ENCODE peak calls at places on chromosomes 5 and 9, in four cellular contexts. One of them, this sample, is unnamed. For H3K4me1, the result is how much of the 10 kb centered on the place peaks cover.

GRCh38 chr5:14723648-14724231 is 59.2 kb downstream of the OTULIN start:
- ATAC-seq in GM12878: peak
- ATAC-seq in HCT116: no peak
- ATAC-seq in K562: no peak
- ATAC-seq in this sample: no peak

GRCh38 chr5:39005566-39006232 is 68.5 kb downstream of the RICTOR start:
- ATAC-seq in GM12878: peak
- ATAC-seq in HCT116: no peak
- ATAC-seq in K562: peak
- ATAC-seq in this sample: no peak

GRCh38 chr9:14347408-14348224 is 33.7 kb upstream of the NFIB start:
- ATAC-seq in GM12878: no peak
- ATAC-seq in HCT116: no peak
- ATAC-seq in K562: no peak
- ATAC-seq in this sample: peak

GRCh38 chr9:13847270-13847669 is 466.7 kb downstream of the NFIB start:
- ATAC-seq in GM12878: no peak
- ATAC-seq in HCT116: no peak
- ATAC-seq in K562: no peak
- ATAC-seq in this sample: peak

GRCh38 chr5:72949481-72949880 is 6.4 kb upstream of the FCHO2 start:
- ATAC-seq in GM12878: no peak
- ATAC-seq in HCT116: no peak
- ATAC-seq in K562: no peak
- ATAC-seq in this sample: no peak

GRCh38 chr9:85960688-85961093 is 19.7 kb downstream of the NAA35 start:
- ATAC-seq in GM12878: no peak
- ATAC-seq in HCT116: no peak
- ATAC-seq in K562: no peak
- ATAC-seq in this sample: peak

GRCh38 chr5:35092703-35093102 is 45.0 kb upstream of the AGXT2 start:
- ATAC-seq in GM12878: no peak
- ATAC-seq in HCT116: no peak
- ATAC-seq in K562: no peak
- ATAC-seq in this sample: no peak

GRCh38 chr5:22465616-22466015 is 387.5 kb downstream of the CDH12 start:
- ATAC-seq in GM12878: no peak
- ATAC-seq in HCT116: no peak
- ATAC-seq in K562: no peak
- ATAC-seq in this sample: no peak

GRCh38 chr5:1470762-1471211 is 25.5 kb upstream of the SLC6A3 start:
- ATAC-seq in GM12878: no peak
- ATAC-seq in HCT116: no peak
- ATAC-seq in K562: no peak
- ATAC-seq in this sample: no peak

GRCh38 chr5:112921833-112922817 is at the start of gene REEP5:
- ATAC-seq in GM12878: peak
- ATAC-seq in HCT116: peak
- ATAC-seq in K562: peak
- ATAC-seq in this sample: peak
- TF ChIP-seq POLR2A in GM12878: peak
- TF ChIP-seq POLR2A in HCT116: peak
- TF ChIP-seq POLR2A in K562: peak
- TF ChIP-seq POLR2A in this sample: peak

GRCh38 chr9:94919376-94920098 is 193.0 kb downstream of the AOPEP start:
- ATAC-seq in GM12878: no peak
- ATAC-seq in HCT116: peak
- ATAC-seq in K562: no peak
- ATAC-seq in this sample: no peak
- H3K4me1 ChIP-seq in GM12878: under half
- H3K4me1 ChIP-seq in HCT116: half or more
- H3K4me1 ChIP-seq in K562: under half
- H3K4me1 ChIP-seq in this sample: half or more

DNA sequence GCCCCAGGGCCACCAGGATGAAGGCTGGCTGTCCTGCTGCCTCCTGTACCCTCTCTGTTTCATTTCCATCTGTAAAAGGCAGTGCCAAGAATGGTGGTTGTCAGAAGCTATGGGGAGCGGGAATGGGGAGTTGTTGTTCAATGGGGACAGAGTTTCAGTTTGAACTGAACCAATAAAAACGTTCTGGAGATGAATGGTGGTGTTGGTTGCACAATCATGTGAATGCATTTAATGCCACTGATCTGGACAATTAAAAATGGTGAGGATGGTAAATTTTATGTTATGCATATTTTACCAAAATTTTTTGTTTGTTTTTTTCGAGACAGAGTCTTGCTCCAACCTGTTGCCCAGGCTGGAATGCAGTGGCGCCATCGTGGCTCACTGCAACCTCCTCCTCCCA is 58.1 kb downstream of the PTPDC1 start:
- ATAC-seq in GM12878: no peak
- ATAC-seq in HCT116: no peak
- ATAC-seq in K562: no peak
- ATAC-seq in this sample: no peak
- TF ChIP-seq POLR2A in GM12878: no peak
- TF ChIP-seq POLR2A in HCT116: no peak
- TF ChIP-seq POLR2A in K562: no peak
- TF ChIP-seq POLR2A in this sample: no peak

GRCh38 chr9:133812077-133812868 is 74.1 kb upstream of the SARDH start:
- ATAC-seq in GM12878: no peak
- ATAC-seq in HCT116: peak
- ATAC-seq in K562: no peak
- ATAC-seq in this sample: no peak

GRCh38 chr9:133812941-133813748 is 75.0 kb upstream of the SARDH start:
- ATAC-seq in GM12878: no peak
- ATAC-seq in HCT116: no peak
- ATAC-seq in K562: no peak
- ATAC-seq in this sample: no peak

GRCh38 chr9:133807818-133808217 is 69.7 kb upstream of the SARDH start:
- ATAC-seq in GM12878: no peak
- ATAC-seq in HCT116: no peak
- ATAC-seq in K562: no peak
- ATAC-seq in this sample: no peak

GRCh38 chr9:133809335-133809734 is 71.2 kb upstream of the SARDH start:
- ATAC-seq in GM12878: no peak
- ATAC-seq in HCT116: no peak
- ATAC-seq in K562: no peak
- ATAC-seq in this sample: no peak

DNA sequence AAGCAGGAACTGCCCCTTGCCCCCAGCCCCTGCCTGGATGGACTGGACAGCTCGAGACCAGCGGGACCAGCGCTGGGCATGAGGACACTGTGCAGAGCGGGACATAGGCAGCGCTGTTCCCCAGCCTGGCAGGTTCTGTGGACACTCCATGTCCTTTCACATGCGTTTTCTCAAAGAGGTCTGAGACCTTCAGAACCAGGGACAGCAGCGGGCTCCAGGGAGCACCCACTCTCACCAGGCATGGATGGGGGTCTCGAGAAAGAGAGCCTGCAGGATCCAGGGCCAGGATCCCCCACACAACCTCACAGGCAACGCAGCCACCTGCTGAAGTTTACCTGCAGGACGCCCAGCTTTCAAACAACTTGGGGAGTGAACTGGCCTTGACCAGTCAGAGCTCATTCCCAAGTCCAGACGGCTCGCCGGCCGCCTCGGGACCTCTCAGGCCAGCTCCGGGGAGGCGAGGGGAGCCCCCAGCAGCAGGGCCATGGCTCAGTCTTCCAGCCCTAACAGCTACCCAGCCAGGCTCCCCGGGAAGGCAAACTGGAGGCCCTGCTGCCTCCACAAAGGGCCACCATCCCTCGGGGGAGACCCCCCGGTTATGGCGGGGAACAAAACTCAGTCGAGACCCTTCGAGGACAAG is 72.5 kb upstream of the SARDH start:
- ATAC-seq in GM12878: no peak
- ATAC-seq in HCT116: no peak
- ATAC-seq in K562: no peak
- ATAC-seq in this sample: no peak
- H3K4me1 ChIP-seq in GM12878: under half
- H3K4me1 ChIP-seq in HCT116: under half
- H3K4me1 ChIP-seq in K562: under half
- H3K4me1 ChIP-seq in this sample: under half

GRCh38 chr5:150356575-150357284 is 767 bp upstream of the TCOF1 start:
- ATAC-seq in GM12878: no peak
- ATAC-seq in HCT116: no peak
- ATAC-seq in K562: no peak
- ATAC-seq in this sample: no peak

GRCh38 chr5:150358261-150359095 is 981 bp downstream of the TCOF1 start:
- ATAC-seq in GM12878: peak
- ATAC-seq in HCT116: no peak
- ATAC-seq in K562: no peak
- ATAC-seq in this sample: no peak

GRCh38 chr5:150361301-150361700 is 3.8 kb downstream of the TCOF1 start:
- ATAC-seq in GM12878: peak
- ATAC-seq in HCT116: no peak
- ATAC-seq in K562: no peak
- ATAC-seq in this sample: no peak

GRCh38 chr5:150355791-150356190 is 1.7 kb upstream of the TCOF1 start:
- ATAC-seq in GM12878: no peak
- ATAC-seq in HCT116: no peak
- ATAC-seq in K562: no peak
- ATAC-seq in this sample: no peak

DNA sequence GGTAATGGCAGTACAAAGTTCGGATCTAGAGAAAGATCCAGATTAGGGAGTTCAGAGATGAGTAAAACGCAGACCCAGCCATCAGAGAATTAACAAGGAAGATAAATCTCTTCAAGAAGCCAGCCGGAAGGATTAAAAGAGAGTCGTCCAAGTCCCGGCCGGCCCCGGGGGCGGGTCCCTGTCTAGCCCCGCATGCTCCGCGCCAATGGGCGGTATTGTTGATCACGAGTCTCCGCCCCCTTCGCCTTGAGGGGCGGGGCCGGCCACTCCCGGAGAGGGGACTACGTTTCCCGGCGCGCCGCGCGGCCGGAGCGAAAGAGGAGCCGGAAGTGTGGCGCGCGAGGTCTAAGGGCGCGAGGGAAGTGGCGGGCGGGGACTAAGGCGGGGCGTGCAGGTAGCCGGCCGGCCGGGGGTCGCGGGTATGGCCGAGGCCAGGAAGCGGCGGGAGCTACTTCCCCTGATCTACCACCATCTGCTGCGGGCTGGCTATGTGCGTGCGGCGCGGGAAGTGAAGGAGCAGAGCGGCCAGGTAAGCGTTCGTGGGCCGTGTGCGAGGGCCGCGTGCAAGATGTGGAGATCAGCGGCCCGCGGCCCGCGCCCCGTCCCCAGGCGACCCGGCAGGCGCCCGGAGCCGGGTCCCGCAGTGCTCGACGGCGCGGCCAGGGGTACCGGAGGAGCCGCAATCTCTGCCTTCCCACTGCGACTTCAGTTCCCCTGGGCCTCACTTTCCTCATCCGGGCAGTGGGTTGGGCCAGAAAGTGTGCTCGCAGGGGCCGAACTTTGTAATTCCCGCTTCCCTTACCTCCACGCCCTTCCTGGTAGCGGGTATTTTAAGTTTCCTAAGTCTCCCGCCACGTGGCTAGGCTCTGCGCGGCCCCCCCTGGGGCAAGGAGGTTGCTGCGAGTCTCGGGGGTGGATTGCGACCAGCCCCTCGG is at the start of gene TCOF1:
- ATAC-seq in GM12878: peak
- ATAC-seq in HCT116: peak
- ATAC-seq in K562: peak
- ATAC-seq in this sample: peak
- TF ChIP-seq POLR2A in GM12878: peak
- TF ChIP-seq POLR2A in HCT116: peak
- TF ChIP-seq POLR2A in K562: peak
- TF ChIP-seq POLR2A in this sample: peak

DNA sequence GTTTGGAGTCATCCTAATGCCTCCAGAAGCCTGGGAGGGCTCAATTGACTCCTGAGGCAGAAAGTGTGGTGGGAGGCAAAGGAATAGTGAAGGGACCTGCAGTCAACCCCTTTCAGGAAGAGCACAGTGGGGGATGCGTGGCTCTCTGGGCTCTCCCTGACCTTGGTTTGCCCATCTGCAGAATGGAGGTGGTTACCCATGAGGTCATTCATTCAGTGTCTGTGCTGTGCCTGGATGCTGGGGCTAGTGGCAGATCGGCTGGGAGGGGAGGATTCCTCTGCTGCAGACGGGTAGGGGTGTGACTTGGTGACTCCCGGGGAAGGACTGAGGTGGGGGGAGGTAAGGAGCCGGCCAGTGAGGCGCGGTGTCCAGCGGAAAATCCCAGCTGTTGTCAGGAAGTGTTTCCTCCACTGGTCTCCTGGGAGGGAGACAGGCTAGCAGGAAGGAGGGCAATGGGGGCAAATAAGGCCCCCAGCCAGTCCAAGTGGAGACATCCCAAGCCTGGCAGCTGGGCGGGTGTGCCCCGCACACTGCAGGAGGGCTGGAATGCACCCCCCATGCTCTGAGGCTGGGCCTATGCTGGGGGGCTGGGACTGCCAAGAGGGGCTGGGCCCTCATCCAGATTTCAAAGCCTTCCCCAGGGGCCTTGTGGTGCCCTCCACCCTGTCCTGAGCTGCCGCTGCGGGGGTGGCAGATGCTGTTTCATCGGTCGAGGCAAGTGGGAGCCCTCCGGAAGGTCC is 10.9 kb downstream of the CXXC5 start:
- ATAC-seq in GM12878: peak
- ATAC-seq in HCT116: peak
- ATAC-seq in K562: peak
- ATAC-seq in this sample: peak
- H3K4me1 ChIP-seq in GM12878: half or more
- H3K4me1 ChIP-seq in HCT116: half or more
- H3K4me1 ChIP-seq in K562: half or more
- H3K4me1 ChIP-seq in this sample: half or more

DNA sequence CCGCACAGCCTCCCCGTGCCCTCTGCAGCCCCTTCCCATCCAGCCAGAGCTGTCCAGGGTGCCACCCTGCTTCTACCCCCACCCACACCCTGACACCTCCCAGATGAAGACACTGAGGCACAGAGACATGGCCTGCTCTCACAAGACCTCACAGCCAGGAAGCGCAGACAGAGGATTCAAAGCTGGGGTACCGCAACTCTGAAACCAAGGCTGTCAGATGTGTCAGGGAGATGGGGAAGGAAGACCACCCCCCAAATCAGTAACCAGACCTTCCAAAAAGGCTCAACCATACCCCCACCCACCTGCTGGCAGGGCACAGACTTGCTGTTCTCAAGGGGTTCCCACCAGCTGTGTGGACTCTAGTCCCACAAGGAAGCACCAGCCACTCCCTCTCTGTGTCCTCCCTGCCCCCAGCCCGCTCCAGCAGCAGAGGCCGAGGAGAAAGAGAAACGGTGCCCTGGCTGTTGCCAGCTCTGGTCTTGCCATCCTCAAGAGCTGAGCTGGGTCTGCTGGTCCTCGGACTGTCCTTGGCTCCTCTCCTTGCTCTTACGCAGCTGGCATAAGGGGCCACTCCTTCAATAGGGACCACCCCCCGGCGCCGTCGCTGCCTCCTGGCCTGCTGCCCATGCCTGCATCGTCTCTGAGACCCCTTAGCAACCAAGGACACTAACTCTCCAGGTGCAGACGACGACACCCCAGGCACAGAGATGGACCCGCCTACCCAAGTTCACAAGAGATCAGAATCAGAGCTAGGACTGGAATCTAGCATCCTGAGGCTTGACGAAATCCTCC is 700 bp downstream of the AKNA start:
- ATAC-seq in GM12878: no peak
- ATAC-seq in HCT116: no peak
- ATAC-seq in K562: no peak
- ATAC-seq in this sample: peak
- TF ChIP-seq POLR2A in GM12878: peak
- TF ChIP-seq POLR2A in HCT116: no peak
- TF ChIP-seq POLR2A in K562: no peak
- TF ChIP-seq POLR2A in this sample: no peak

This sample was measured in gastroesophageal sphincter.